ENCODE peak calls at places on chromosomes 7 and 10, in four cellular contexts. O is GM23248, S is MM.1S, H is neural progenitor cell. G is an unnamed sample.

GRCh38 chr7:27181176-27181520 is 3.9 kb downstream of the HOXA11 start:
- DNase-seq in H (no peak), O (peak), S (no peak), G (no peak)

GRCh38 chr10:52170776-52171175 is 143.3 kb upstream of the DKK1 start:
- DNase-seq in H (no peak), O (no peak), S (no peak), G (no peak)

GRCh38 chr7:70595741-70596574 is 536.0 kb upstream of the GALNT17 start:
- DNase-seq in O (peak), H (peak), S (peak), G (no peak)

GRCh38 chr10:113953505-113954272 is 90.0 kb upstream of the ADRB1 start:
- DNase-seq in S (no peak), O (no peak), H (no peak), G (no peak)

GRCh38 chr10:7243873-7244272 is 167.0 kb downstream of the SFMBT2 start:
- DNase-seq in O (no peak), H (no peak), S (peak), G (no peak)

GRCh38 chr7:152315845-152316244 is 120.0 kb downstream of the KMT2C start:
- DNase-seq in O (no peak), H (no peak), S (no peak), G (no peak)

GRCh38 chr7:101814996-101815825 is 2.2 kb upstream of the CUX1 start:
- DNase-seq in H (peak), O (peak), S (peak), G (no peak)

GRCh38 chr10:132443998-132444876 is 47.2 kb downstream of the PWWP2B start:
- DNase-seq in H (no peak), O (no peak), S (no peak), G (no peak)

GRCh38 chr10:119395287-119396007 is 147.1 kb downstream of the RGS10 start:
- DNase-seq in S (no peak), O (no peak), H (no peak), G (no peak)

GRCh38 chr10:11317936-11318670 is 293.3 kb downstream of the USP6NL start:
- DNase-seq in O (no peak), S (no peak), H (no peak), G (no peak)

GRCh38 chr7:151304856-151305255 is 36.8 kb upstream of the NUB1 start:
- DNase-seq in H (peak), O (peak), S (no peak), G (no peak)
- H3K9ac ChIP-seq in H (no peak), O (no peak), S (no peak), G (no peak)

DNA sequence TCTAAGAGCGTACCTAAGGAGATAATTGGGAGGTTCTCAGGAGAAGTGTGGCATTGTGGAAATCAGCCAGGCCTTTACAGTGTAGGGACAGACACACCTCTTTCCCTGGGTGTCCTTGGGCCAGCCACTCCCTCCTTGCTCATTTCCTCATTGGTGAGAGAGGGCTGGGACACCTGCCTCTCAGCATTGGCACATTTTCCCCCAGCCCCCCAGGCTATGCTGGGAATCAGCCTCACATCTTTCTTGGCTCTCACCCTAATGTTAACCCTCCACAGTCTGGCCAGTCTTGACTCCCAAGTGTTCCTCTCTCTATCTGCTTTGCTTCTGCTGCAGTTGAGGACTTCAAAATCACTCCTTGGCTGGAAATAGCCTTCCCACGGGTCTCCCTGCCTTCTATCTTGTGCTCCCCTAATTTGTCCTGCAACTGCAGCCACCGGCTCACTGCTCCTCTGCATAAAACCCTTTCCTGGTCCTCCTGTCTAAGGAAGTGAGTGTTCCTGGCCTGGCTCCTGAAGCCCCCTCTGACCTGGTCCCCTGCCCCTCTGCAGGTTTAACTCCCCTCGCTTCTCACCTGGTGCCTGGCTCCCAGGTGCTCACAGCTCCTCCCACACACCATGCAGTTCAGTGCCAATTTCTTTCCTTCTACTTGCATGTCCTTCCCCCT is 15.8 kb downstream of the TBXAS1 start:
- DNase-seq in O (no peak), H (no peak), S (no peak), G (no peak)
- TF ChIP-seq EZH2phosphoT487 in O (no peak), H (no peak), S (no peak), G (no peak)

DNA sequence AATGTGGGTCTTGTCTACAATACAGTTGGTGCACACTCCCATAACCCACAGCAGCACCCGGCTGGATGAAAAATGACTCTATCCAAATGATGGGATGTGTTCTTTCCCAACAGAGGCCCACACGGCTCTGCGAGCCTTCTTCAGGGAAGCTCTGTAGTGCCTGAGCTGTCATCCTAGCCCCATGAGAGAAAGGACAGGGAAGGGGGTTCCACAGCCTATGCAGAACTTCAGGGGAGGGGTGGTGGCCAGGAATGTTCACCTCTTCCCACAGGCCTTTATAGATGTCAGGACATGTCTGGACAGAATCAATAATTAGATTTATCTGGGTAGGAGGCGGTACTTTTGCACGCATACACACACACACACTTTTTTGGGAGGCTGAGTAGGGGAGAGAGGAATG is 109.0 kb downstream of the JCAD start:
- DNase-seq in O (no peak), S (no peak), H (no peak), G (no peak)
- H3K9ac ChIP-seq in O (no peak), S (no peak), H (no peak), G (no peak)

GRCh38 chr7:5382281-5383041 is 41.2 kb downstream of the TNRC18 start:
- DNase-seq in O (peak), H (peak), S (no peak), G (no peak)
- TF ChIP-seq EZH2phosphoT487 in O (no peak), H (no peak), S (no peak), G (no peak)

GRCh38 chr10:73495226-73495883 is 469 bp downstream of the PPP3CB start:
- DNase-seq in S (peak), H (peak), O (peak), G (peak)

GRCh38 chr10:73494213-73494612 is 1.6 kb downstream of the PPP3CB start:
- DNase-seq in O (no peak), H (no peak), S (no peak), G (no peak)

GRCh38 chr10:73495884-73496674 is at the start of gene PPP3CB:
- DNase-seq in S (peak), H (peak), O (peak), G (peak)

GRCh38 chr10:73494877-73495225 is 973 bp downstream of the PPP3CB start:
- DNase-seq in O (peak), H (no peak), S (no peak), G (no peak)

GRCh38 chr10:73493781-73494180 is 2.0 kb downstream of the PPP3CB start:
- DNase-seq in S (no peak), O (peak), H (no peak), G (no peak)
- H3K9ac ChIP-seq in S (no peak), O (peak), H (no peak), G (no peak)

GRCh38 chr7:141737836-141738591 is at the start of gene SSBP1:
- DNase-seq in O (peak), H (peak), S (peak), G (peak)

GRCh38 chr7:141738592-141739013 is 445 bp downstream of the SSBP1 start:
- DNase-seq in H (no peak), S (no peak), O (no peak), G (no peak)

GRCh38 chr7:141739250-141739649 is 1.1 kb downstream of the SSBP1 start:
- DNase-seq in O (no peak), H (no peak), S (no peak), G (no peak)

GRCh38 chr7:141744131-141744530 is 6.0 kb downstream of the SSBP1 start:
- DNase-seq in H (no peak), O (peak), S (no peak), G (no peak)

DNA sequence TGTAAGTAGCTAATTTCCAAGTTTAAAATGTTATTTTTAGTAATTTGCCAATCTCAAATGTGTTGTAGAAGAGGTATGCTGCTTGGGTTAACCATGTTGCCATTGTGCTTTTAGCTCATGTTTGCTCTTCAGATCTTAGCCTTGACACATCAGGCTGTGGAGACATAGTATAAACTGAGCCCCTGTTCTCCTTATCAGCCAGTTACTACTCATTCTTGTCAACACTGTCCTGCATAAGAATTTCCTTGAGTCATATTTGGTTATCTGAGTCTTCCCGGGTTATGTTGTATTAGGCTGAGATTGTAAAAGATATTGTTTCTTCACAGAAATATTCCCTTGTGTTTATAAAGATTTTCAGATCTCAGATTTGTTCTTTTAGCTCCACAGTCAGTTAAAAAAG is 4.1 kb downstream of the SSBP1 start:
- DNase-seq in S (no peak), O (no peak), H (no peak), G (no peak)
- TF ChIP-seq EZH2phosphoT487 in S (no peak), O (no peak), H (no peak), G (no peak)

GRCh38 chr7:130009848-130010688 is 41.1 kb downstream of the ZC3HC1 start:
- DNase-seq in S (peak), H (no peak), O (peak), G (peak)
- H3K9ac ChIP-seq in S (peak), H (no peak), O (peak), G (peak)

GRCh38 chr7:53983505-53983904 is 558.7 kb upstream of the VSTM2A start:
- DNase-seq in O (no peak), S (no peak), H (no peak), G (no peak)

GRCh38 chr7:53988376-53988775 is 553.8 kb upstream of the VSTM2A start:
- DNase-seq in H (no peak), O (no peak), S (no peak), G (no peak)

GRCh38 chr7:53984776-53985175 is 557.4 kb upstream of the VSTM2A start:
- DNase-seq in S (no peak), O (no peak), H (no peak), G (no peak)
- TF ChIP-seq EZH2phosphoT487 in S (no peak), O (no peak), H (no peak), G (no peak)

GRCh38 chr10:111379521-111379920 is 302.7 kb downstream of the ADRA2A start:
- DNase-seq in S (no peak), O (no peak), H (no peak), G (no peak)
- H3K9ac ChIP-seq in S (no peak), O (no peak), H (no peak), G (no peak)

GRCh38 chr10:133465191-133465949 is 11.6 kb downstream of the SCART1 start:
- DNase-seq in O (no peak), S (no peak), H (no peak), G (no peak)

GRCh38 chr10:133462512-133463305 is 9.0 kb downstream of the SCART1 start:
- DNase-seq in O (no peak), H (no peak), S (no peak), G (no peak)

GRCh38 chr10:133465950-133466474 is 12.3 kb downstream of the SCART1 start:
- DNase-seq in H (no peak), O (no peak), S (no peak), G (no peak)

GRCh38 chr10:133466683-133467275 is 13.0 kb downstream of the SCART1 start:
- DNase-seq in O (no peak), S (no peak), H (no peak), G (no peak)

DNA sequence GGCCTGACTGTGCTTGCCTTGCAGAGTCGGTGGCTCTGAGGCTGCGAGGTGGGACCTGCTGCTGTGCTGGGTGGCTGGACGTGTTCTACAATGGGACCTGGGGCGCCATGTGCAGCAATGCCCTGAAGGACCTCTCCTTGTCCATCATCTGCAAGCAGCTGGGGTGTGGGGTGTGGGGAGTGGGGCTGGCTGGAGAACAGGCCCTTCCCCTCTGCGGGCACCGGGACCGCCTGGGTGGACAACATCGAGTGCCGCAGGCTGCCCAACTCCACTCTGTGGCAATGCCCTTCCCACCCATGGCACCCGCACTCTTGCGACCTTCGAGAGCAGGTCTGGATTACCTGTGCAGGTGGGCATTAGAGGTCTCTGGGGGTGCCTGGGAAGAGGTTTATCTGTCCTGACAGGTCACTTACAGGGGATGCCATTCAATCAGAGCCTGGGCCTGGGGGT is 10.9 kb downstream of the SCART1 start:
- DNase-seq in H (no peak), S (no peak), O (no peak), G (no peak)
- TF ChIP-seq EZH2phosphoT487 in H (no peak), S (no peak), O (no peak), G (no peak)

G was measured in HCT116.